ENCODE peak calls at places on chromosomes 6 and 20, in four cellular contexts. E is posterior cingulate gyrus; Y is activated CD8-positive, alpha-beta memory T cell treated with anti-CD3 and anti-CD28 coated beads for 4 hours; T is Right ventricle myocardium superior. X is an unnamed sample.

GRCh38 chr6:150485559-150486517 is 113.8 kb upstream of the PLEKHG1 start:
- DNase-seq in T (no peak), E (no peak), Y (no peak), X (no peak)

GRCh38 chr6:30238178-30238795 is 25.1 kb upstream of the TRIM26 start:
- DNase-seq in E (no peak), T (no peak), Y (no peak), X (no peak)

GRCh38 chr20:38617011-38617829 is 15.6 kb downstream of the ARHGAP40 start:
- DNase-seq in Y (no peak), E (no peak), T (no peak), X (no peak)

GRCh38 chr6:36938536-36938935 is 16.0 kb upstream of the PI16 start:
- DNase-seq in E (no peak), T (no peak), Y (no peak), X (no peak)

GRCh38 chr6:144066745-144067484 is 28.5 kb downstream of the SF3B5 start:
- DNase-seq in T (no peak), E (no peak), Y (no peak), X (no peak)

GRCh38 chr6:43861212-43861918 is 91.4 kb downstream of the VEGFA start:
- DNase-seq in E (no peak), T (no peak), Y (no peak), X (no peak)

GRCh38 chr6:36840471-36841461 is 1.5 kb upstream of the CPNE5 start:
- DNase-seq in T (peak; percentile 62), E (no peak), Y (no peak), X (peak; percentile 20)

GRCh38 chr20:58137651-58138265 is 90.7 kb downstream of the ANKRD60 start:
- DNase-seq in E (no peak), Y (no peak), T (no peak), X (no peak)

GRCh38 chr6:113713665-113714064 is 143.5 kb upstream of the MARCKS start:
- DNase-seq in T (no peak), E (no peak), Y (no peak), X (no peak)

GRCh38 chr20:1901704-1902103 is 6.5 kb downstream of the SIRPA start:
- DNase-seq in T (no peak), Y (no peak), E (no peak), X (no peak)

GRCh38 chr6:157532963-157533362 is 152.0 kb downstream of the ZDHHC14 start:
- DNase-seq in E (no peak), Y (no peak), T (no peak), X (no peak)

GRCh38 chr20:35523298-35523888 is 6.1 kb downstream of the C20orf173 start:
- DNase-seq in Y (no peak), T (no peak), E (no peak), X (no peak)

GRCh38 chr6:4381379-4381778 is 246.0 kb upstream of the ECI2 start:
- DNase-seq in E (no peak), T (no peak), Y (no peak), X (no peak)

GRCh38 chr20:21090738-21091120 is 15.4 kb downstream of the LINC00237 start:
- DNase-seq in E (no peak), Y (no peak), T (no peak), X (no peak)

GRCh38 chr20:45432294-45432693 is 16.4 kb downstream of the PIGT start:
- DNase-seq in Y (no peak), T (no peak), E (no peak), X (no peak)

GRCh38 chr6:161379828-161380598 is 106.2 kb upstream of the AGPAT4 start:
- DNase-seq in Y (no peak), E (no peak), T (no peak), X (no peak)

GRCh38 chr6:359261-360035 is 32.1 kb upstream of the IRF4 start:
- DNase-seq in Y (no peak), T (no peak), E (no peak), X (no peak)

GRCh38 chr6:159595173-159595572 is 97.9 kb downstream of the SOD2 start:
- DNase-seq in Y (no peak), T (no peak), E (peak; percentile 23), X (no peak)

GRCh38 chr20:41692479-41693135 is 74.4 kb upstream of the CHD6 start:
- DNase-seq in Y (peak; percentile 38), E (peak; percentile 76), T (peak; percentile 93), X (peak; percentile 56)

GRCh38 chr6:102026649-102027048 is 633.1 kb downstream of the GRIK2 start:
- DNase-seq in Y (no peak), E (no peak), T (no peak), X (no peak)

GRCh38 chr6:85390775-85391174 is 59.1 kb upstream of the NT5E start:
- DNase-seq in T (no peak), Y (no peak), E (no peak), X (no peak)

GRCh38 chr20:10501377-10501776 is 66.3 kb downstream of the SLX4IP start:
- DNase-seq in E (no peak), Y (no peak), T (no peak), X (no peak)

GRCh38 chr6:73081955-73082354 is 143.3 kb downstream of the KHDC1L start:
- DNase-seq in T (no peak), E (no peak), Y (no peak), X (no peak)

GRCh38 chr6:604579-604978 is 52.3 kb downstream of the HUS1B start:
- DNase-seq in E (no peak), T (no peak), Y (no peak), X (no peak)

GRCh38 chr6:149140137-149140909 is 177.2 kb upstream of the TAB2 start:
- DNase-seq in E (no peak), T (no peak), Y (no peak), X (peak; percentile 27)

GRCh38 chr6:149127212-149127611 is 190.3 kb upstream of the TAB2 start:
- DNase-seq in Y (no peak), E (no peak), T (no peak), X (no peak)

GRCh38 chr20:58577871-58578615 is 62.8 kb upstream of the APCDD1L start:
- DNase-seq in T (no peak), Y (no peak), E (no peak), X (no peak)

GRCh38 chr6:1856381-1856780 is 246.7 kb downstream of the FOXC1 start:
- DNase-seq in E (no peak), Y (no peak), T (no peak), X (no peak)

GRCh38 chr6:111734068-111734825 is 128.6 kb upstream of the TRAF3IP2 start:
- DNase-seq in Y (no peak), T (no peak), E (no peak), X (no peak)

GRCh38 chr6:22082278-22082677 is 214.6 kb downstream of the PRL start:
- DNase-seq in Y (no peak), E (no peak), T (no peak), X (no peak)